ENCODE peak calls at places on chromosomes 11 and 22, in four cellular contexts. Y is GM23248; E is GM23338; D is CD8-positive, alpha-beta T cell. K is an unnamed sample.
A peak's percentile ranks its signal among the peaks of the same experiment; 100 is the strongest.

GRCh38 chr11:59207988-59208432 is 4.7 kb downstream of the MPEG1 start:
- DNase-seq in E (peak; percentile 81), D (peak; percentile 23), Y (peak; percentile 77), K (no peak)

GRCh38 chr11:47533690-47534135 is 19.2 kb downstream of the CELF1 start:
- DNase-seq in D (no peak), Y (peak; percentile 75), E (no peak), K (no peak)

GRCh38 chr22:50574383-50574755 is 3.9 kb downstream of the CPT1B start:
- DNase-seq in Y (no peak), E (no peak), D (no peak), K (no peak)

GRCh38 chr11:117459979-117460300 is 132.3 kb downstream of the CEP164 start:
- DNase-seq in Y (no peak), D (no peak), E (no peak), K (no peak)

GRCh38 chr11:130585545-130585944 is 137.1 kb downstream of the ADAMTS15 start:
- DNase-seq in Y (peak; percentile 81), D (no peak), E (peak; percentile 14), K (no peak)

GRCh38 chr11:134951305-134951700 is 539.3 kb upstream of the B3GAT1 start:
- DNase-seq in E (no peak), D (no peak), Y (peak; percentile 87), K (no peak)

GRCh38 chr11:70594031-70594430 is 195.7 kb downstream of the CTTN start:
- DNase-seq in D (no peak), Y (no peak), E (no peak), K (no peak)

GRCh38 chr11:42524534-42525227 is 787.1 kb upstream of the API5 start:
- DNase-seq in D (no peak), Y (peak; percentile 62), E (peak; percentile 82), K (no peak)

GRCh38 chr11:84714316-84714780 is 912.8 kb downstream of the DLG2 start:
- DNase-seq in D (no peak), E (peak; percentile 91), Y (peak; percentile 60), K (no peak)

GRCh38 chr22:39459681-39460080 is 2.9 kb downstream of the MGAT3 start:
- DNase-seq in E (no peak), D (no peak), Y (no peak), K (no peak)

GRCh38 chr22:39458443-39459083 is 1.8 kb downstream of the MGAT3 start:
- DNase-seq in E (no peak), D (no peak), Y (no peak), K (no peak)

GRCh38 chr22:39457047-39457545 is 284 bp downstream of the MGAT3 start:
- DNase-seq in Y (no peak), E (no peak), D (no peak), K (no peak)

GRCh38 chr22:39456262-39457046 is at the start of gene MGAT3:
- DNase-seq in D (peak; percentile 44), E (no peak), Y (peak; percentile 17), K (no peak)

GRCh38 chr22:39457546-39458442 is 982 bp downstream of the MGAT3 start:
- DNase-seq in Y (no peak), E (no peak), D (no peak), K (no peak)
- H3K4me3 ChIP-seq in Y (no peak overlapping the region), E (peak overlapping the region; percentile 82), D (peak overlapping the region; percentile 41), K (peak overlapping the region; percentile 68)

DNA sequence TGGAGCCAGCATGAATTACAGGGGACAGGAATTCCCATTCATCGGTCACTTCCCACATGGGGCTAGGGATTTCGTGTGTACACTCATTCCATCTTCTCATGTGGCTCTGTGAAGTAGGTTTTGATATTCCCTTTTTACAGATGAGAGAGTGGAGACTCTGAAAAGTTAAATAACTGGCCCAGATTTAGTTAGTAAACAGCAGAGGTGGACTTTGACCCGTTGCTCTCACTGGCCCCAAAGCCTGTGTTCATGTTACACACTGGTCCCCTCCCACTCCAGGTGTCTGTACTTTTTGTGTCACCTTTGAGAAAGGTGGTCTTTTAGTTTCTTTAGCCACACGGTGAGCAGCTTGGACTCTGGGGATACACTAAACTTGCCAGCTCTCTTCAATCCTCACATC is 108.5 kb downstream of the MICAL2 start:
- DNase-seq in E (no peak), D (no peak), Y (no peak), K (no peak)
- H3K4me1 ChIP-seq in E (peaks cover 3% of the 10 kb centered on the region), D (peaks cover 39% of the 10 kb centered on the region), Y (peaks cover 14% of the 10 kb centered on the region), K (peaks cover 79% of the 10 kb centered on the region)

GRCh38 chr22:28043269-28043668 is 124.2 kb upstream of the PITPNB start:
- DNase-seq in D (no peak), E (no peak), Y (no peak), K (no peak)
- H3K4me3 ChIP-seq in D (no peak overlapping the region), E (no peak overlapping the region), Y (no peak overlapping the region), K (no peak overlapping the region)

GRCh38 chr11:65649656-65650546 is 12.0 kb downstream of the SIPA1 start:
- DNase-seq in D (no peak), Y (no peak), E (no peak), K (no peak)
- H3K4me1 ChIP-seq in D (peaks cover 27% of the 10 kb centered on the region), Y (peaks cover 10% of the 10 kb centered on the region), E (peaks cover 21% of the 10 kb centered on the region), K (peaks cover 12% of the 10 kb centered on the region)

DNA sequence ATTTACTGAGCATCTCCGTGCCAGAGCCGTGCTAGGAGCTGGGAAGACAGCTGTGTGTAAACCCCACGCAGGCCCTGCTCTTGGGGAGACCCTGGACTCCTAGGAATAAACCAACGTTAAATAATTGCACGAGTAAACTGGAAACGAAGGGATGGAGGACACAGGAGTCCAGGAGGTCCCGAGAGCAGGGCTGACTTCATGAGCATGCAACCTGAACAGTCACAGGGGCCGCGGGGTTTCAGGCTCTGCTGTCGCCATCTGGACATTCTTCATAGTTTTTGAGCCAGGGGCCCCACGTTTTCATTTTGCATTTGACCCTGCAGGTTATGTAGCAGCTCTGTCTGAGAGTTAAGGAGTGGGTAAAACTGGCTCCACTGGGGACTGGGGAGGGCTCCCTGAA is 63.0 kb downstream of the PRDM11 start:
- DNase-seq in Y (no peak), D (no peak), E (peak; percentile 15), K (no peak)
- H3K4me3 ChIP-seq in Y (no peak overlapping the region), D (no peak overlapping the region), E (no peak overlapping the region), K (no peak overlapping the region)

GRCh38 chr11:107598225-107599139 is 7.5 kb downstream of the ELMOD1 start:
- DNase-seq in E (peak; percentile 73), Y (peak; percentile 54), D (no peak), K (no peak)
- H3K4me1 ChIP-seq in E (peaks cover 40% of the 10 kb centered on the region), Y (no peaks in the 10 kb centered on the region), D (no peaks in the 10 kb centered on the region), K (no peaks in the 10 kb centered on the region)